ENCODE peak calls at places on chromosomes 3 and 15, in seven cellular contexts. One of them, this sample, is unnamed.

GRCh38 chr3:58688563-58688962 is 22.0 kb upstream of the FAM3D start:
- DNase-seq in colonic mucosa: peak
- DNase-seq in epithelial cell of esophagus: no peak
- DNase-seq in kidney epithelial cell: no peak
- DNase-seq in kidney: no peak
- DNase-seq in AG09309: no peak
- DNase-seq in fibroblast of pulmonary artery: no peak
- DNase-seq in this sample: no peak

GRCh38 chr3:128464188-128464587 is 2.5 kb downstream of the DNAJB8 start:
- DNase-seq in colonic mucosa: no peak
- DNase-seq in epithelial cell of esophagus: no peak
- DNase-seq in kidney epithelial cell: no peak
- DNase-seq in kidney: no peak
- DNase-seq in AG09309: no peak
- DNase-seq in fibroblast of pulmonary artery: no peak
- DNase-seq in this sample: no peak

GRCh38 chr3:123586966-123587365 is 2.1 kb upstream of the HACD2 start:
- DNase-seq in colonic mucosa: no peak
- DNase-seq in epithelial cell of esophagus: peak
- DNase-seq in kidney epithelial cell: no peak
- DNase-seq in kidney: no peak
- DNase-seq in AG09309: no peak
- DNase-seq in fibroblast of pulmonary artery: peak
- DNase-seq in this sample: no peak

GRCh38 chr3:48919215-48920138 is 835 bp downstream of the ARIH2 start:
- DNase-seq in colonic mucosa: peak
- DNase-seq in epithelial cell of esophagus: peak
- DNase-seq in kidney epithelial cell: peak
- DNase-seq in kidney: no peak
- DNase-seq in AG09309: no peak
- DNase-seq in fibroblast of pulmonary artery: peak
- DNase-seq in this sample: no peak

GRCh38 chr15:77870195-77871065 is 207.1 kb downstream of the TBC1D2B start:
- DNase-seq in colonic mucosa: peak
- DNase-seq in epithelial cell of esophagus: peak
- DNase-seq in kidney epithelial cell: no peak
- DNase-seq in kidney: peak
- DNase-seq in AG09309: no peak
- DNase-seq in fibroblast of pulmonary artery: peak
- DNase-seq in this sample: no peak

GRCh38 chr3:141302364-141303141 is 65.8 kb upstream of the ZBTB38 start:
- DNase-seq in colonic mucosa: no peak
- DNase-seq in epithelial cell of esophagus: peak
- DNase-seq in kidney epithelial cell: no peak
- DNase-seq in kidney: no peak
- DNase-seq in AG09309: peak
- DNase-seq in fibroblast of pulmonary artery: peak
- DNase-seq in this sample: no peak

GRCh38 chr3:42705962-42706585 is 3.5 kb upstream of the HHATL start:
- DNase-seq in colonic mucosa: no peak
- DNase-seq in epithelial cell of esophagus: no peak
- DNase-seq in kidney epithelial cell: no peak
- DNase-seq in kidney: no peak
- DNase-seq in AG09309: no peak
- DNase-seq in fibroblast of pulmonary artery: no peak
- DNase-seq in this sample: no peak

GRCh38 chr3:95272791-95273190 is 1209.9 kb downstream of the NSUN3 start:
- DNase-seq in colonic mucosa: no peak
- DNase-seq in epithelial cell of esophagus: no peak
- DNase-seq in kidney epithelial cell: no peak
- DNase-seq in kidney: no peak
- DNase-seq in AG09309: no peak
- DNase-seq in fibroblast of pulmonary artery: no peak
- DNase-seq in this sample: no peak

GRCh38 chr3:17833786-17834559 is 91.5 kb upstream of the TBC1D5 start:
- DNase-seq in colonic mucosa: no peak
- DNase-seq in epithelial cell of esophagus: peak
- DNase-seq in kidney epithelial cell: no peak
- DNase-seq in kidney: no peak
- DNase-seq in AG09309: no peak
- DNase-seq in fibroblast of pulmonary artery: no peak
- DNase-seq in this sample: no peak

GRCh38 chr15:101206173-101206572 is 45.7 kb downstream of the CHSY1 start:
- DNase-seq in colonic mucosa: no peak
- DNase-seq in epithelial cell of esophagus: peak
- DNase-seq in kidney epithelial cell: peak
- DNase-seq in kidney: no peak
- DNase-seq in AG09309: no peak
- DNase-seq in fibroblast of pulmonary artery: peak
- DNase-seq in this sample: no peak

GRCh38 chr3:5784656-5785055 is 597.1 kb downstream of the EDEM1 start:
- DNase-seq in colonic mucosa: no peak
- DNase-seq in epithelial cell of esophagus: no peak
- DNase-seq in kidney epithelial cell: no peak
- DNase-seq in kidney: no peak
- DNase-seq in AG09309: no peak
- DNase-seq in fibroblast of pulmonary artery: no peak
- DNase-seq in this sample: no peak

GRCh38 chr3:5791558-5791957 is 604.1 kb downstream of the EDEM1 start:
- DNase-seq in colonic mucosa: no peak
- DNase-seq in epithelial cell of esophagus: no peak
- DNase-seq in kidney epithelial cell: peak
- DNase-seq in kidney: no peak
- DNase-seq in AG09309: no peak
- DNase-seq in fibroblast of pulmonary artery: no peak
- DNase-seq in this sample: no peak

GRCh38 chr3:5787863-5788488 is 600.5 kb downstream of the EDEM1 start:
- DNase-seq in colonic mucosa: peak
- DNase-seq in epithelial cell of esophagus: no peak
- DNase-seq in kidney epithelial cell: no peak
- DNase-seq in kidney: no peak
- DNase-seq in AG09309: no peak
- DNase-seq in fibroblast of pulmonary artery: no peak
- DNase-seq in this sample: no peak
- TF ChIP-seq CTCF in colonic mucosa: no peak
- TF ChIP-seq CTCF in epithelial cell of esophagus: no peak
- TF ChIP-seq CTCF in kidney epithelial cell: peak
- TF ChIP-seq CTCF in kidney: peak
- TF ChIP-seq CTCF in AG09309: no peak
- TF ChIP-seq CTCF in fibroblast of pulmonary artery: no peak
- TF ChIP-seq CTCF in this sample: peak

DNA sequence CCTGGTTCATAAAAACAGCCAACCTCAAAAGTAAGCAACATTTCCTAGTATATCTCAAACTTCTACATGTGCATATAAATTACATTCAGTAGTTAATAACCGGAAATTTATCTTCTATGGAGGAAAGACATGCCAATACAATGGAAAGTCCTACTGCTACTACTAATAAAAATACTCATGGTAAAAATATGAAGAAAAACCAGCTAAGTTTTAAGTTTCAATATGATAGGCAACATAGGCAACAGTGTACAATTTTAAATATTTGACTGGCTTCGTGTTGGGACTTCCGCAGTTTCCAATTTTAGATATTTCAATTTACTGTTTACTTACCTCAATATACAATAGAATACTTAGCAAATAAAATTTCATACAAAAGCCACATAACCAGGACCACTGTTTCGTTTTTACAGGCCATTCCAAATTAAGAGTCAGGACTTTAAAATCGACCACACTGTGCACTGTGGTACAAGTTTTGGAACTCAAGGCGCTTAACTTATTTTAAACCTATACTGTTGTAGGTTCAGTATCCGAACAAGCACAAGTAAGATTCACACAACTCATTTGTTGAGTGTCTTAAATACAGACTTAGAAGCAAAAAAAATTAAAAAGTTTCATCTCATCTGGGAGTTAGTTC is 2.9 kb downstream of the NAA50 start:
- DNase-seq in colonic mucosa: no peak
- DNase-seq in epithelial cell of esophagus: no peak
- DNase-seq in kidney epithelial cell: no peak
- DNase-seq in kidney: no peak
- DNase-seq in AG09309: no peak
- DNase-seq in fibroblast of pulmonary artery: no peak
- DNase-seq in this sample: no peak
- H3K4me3 ChIP-seq in colonic mucosa: no peak
- H3K4me3 ChIP-seq in epithelial cell of esophagus: peak
- H3K4me3 ChIP-seq in kidney epithelial cell: no peak
- H3K4me3 ChIP-seq in kidney: peak
- H3K4me3 ChIP-seq in AG09309: no peak
- H3K4me3 ChIP-seq in fibroblast of pulmonary artery: no peak
- H3K4me3 ChIP-seq in this sample: peak

DNA sequence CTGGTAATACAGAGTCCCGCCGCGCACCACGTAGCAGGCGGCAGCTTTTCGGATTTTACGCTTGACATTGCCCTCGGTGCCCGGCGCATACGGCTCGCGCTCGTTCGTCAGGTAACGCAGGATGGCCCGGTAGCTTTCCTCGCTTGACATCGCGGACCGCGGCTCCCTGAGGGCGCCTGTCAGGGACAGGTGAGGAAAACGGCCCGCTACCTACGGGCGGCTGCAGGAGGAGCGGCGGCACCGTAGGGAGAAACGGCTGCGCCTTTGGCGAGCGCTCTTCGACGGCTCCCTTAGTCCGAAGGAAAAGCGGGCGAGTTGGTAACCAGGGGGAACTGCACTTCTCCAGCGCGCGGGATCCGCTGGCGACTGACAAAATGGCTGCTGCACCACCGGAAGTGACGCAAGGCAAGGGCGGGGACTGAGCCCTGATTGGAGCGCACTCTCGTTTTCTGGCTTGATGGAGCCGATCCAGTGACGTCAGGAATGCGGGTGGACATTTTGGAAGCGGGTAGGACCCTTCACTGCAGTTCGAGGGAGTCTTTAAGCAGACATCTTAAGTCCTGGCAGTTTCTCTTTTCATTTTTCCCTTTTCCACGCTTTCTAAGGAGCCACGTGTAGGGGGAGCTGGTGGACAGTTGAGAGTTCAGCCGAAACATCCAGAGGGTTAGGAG is at the start of gene ZBTB11:
- DNase-seq in colonic mucosa: peak
- DNase-seq in epithelial cell of esophagus: peak
- DNase-seq in kidney epithelial cell: peak
- DNase-seq in kidney: peak
- DNase-seq in AG09309: peak
- DNase-seq in fibroblast of pulmonary artery: peak
- DNase-seq in this sample: peak
- TF ChIP-seq CTCF in colonic mucosa: peak
- TF ChIP-seq CTCF in epithelial cell of esophagus: peak
- TF ChIP-seq CTCF in kidney epithelial cell: peak
- TF ChIP-seq CTCF in kidney: peak
- TF ChIP-seq CTCF in AG09309: peak
- TF ChIP-seq CTCF in fibroblast of pulmonary artery: peak
- TF ChIP-seq CTCF in this sample: peak

GRCh38 chr3:27714692-27715453 is 7.2 kb downstream of the EOMES start:
- DNase-seq in colonic mucosa: peak
- DNase-seq in epithelial cell of esophagus: peak
- DNase-seq in kidney epithelial cell: no peak
- DNase-seq in kidney: peak
- DNase-seq in AG09309: no peak
- DNase-seq in fibroblast of pulmonary artery: no peak
- DNase-seq in this sample: no peak
- H3K4me3 ChIP-seq in colonic mucosa: no peak
- H3K4me3 ChIP-seq in epithelial cell of esophagus: no peak
- H3K4me3 ChIP-seq in kidney epithelial cell: no peak
- H3K4me3 ChIP-seq in kidney: peak
- H3K4me3 ChIP-seq in AG09309: peak
- H3K4me3 ChIP-seq in fibroblast of pulmonary artery: no peak
- H3K4me3 ChIP-seq in this sample: peak

DNA sequence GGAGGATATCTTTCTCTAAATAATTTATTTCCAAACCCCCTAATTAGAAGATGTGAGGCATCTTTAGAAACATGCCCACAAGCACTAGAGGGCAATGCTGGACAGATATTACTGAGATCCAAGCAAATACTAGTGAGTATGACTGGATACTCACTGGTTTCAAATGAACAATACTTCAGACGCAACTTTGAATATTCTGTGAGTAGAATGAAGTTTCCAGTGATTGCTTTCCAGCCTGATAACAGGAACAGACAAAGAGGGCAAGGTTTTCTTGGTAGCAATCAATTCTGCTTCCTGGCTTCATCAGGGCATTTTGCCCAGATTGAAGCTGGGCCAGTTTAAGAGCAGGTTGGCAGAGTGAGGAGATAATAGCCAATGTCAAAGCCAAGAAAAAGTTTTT is 442.6 kb upstream of the PDZRN3 start:
- DNase-seq in colonic mucosa: no peak
- DNase-seq in epithelial cell of esophagus: peak
- DNase-seq in kidney epithelial cell: no peak
- DNase-seq in kidney: no peak
- DNase-seq in AG09309: peak
- DNase-seq in fibroblast of pulmonary artery: peak
- DNase-seq in this sample: no peak
- TF ChIP-seq CTCF in colonic mucosa: no peak
- TF ChIP-seq CTCF in epithelial cell of esophagus: no peak
- TF ChIP-seq CTCF in kidney epithelial cell: peak
- TF ChIP-seq CTCF in kidney: no peak
- TF ChIP-seq CTCF in AG09309: peak
- TF ChIP-seq CTCF in fibroblast of pulmonary artery: peak
- TF ChIP-seq CTCF in this sample: peak

GRCh38 chr15:72358121-72358520 is 17.7 kb downstream of the HEXA start:
- DNase-seq in colonic mucosa: no peak
- DNase-seq in epithelial cell of esophagus: no peak
- DNase-seq in kidney epithelial cell: no peak
- DNase-seq in kidney: no peak
- DNase-seq in AG09309: no peak
- DNase-seq in fibroblast of pulmonary artery: no peak
- DNase-seq in this sample: no peak
- H3K4me3 ChIP-seq in colonic mucosa: no peak
- H3K4me3 ChIP-seq in epithelial cell of esophagus: no peak
- H3K4me3 ChIP-seq in kidney epithelial cell: no peak
- H3K4me3 ChIP-seq in kidney: no peak
- H3K4me3 ChIP-seq in AG09309: no peak
- H3K4me3 ChIP-seq in fibroblast of pulmonary artery: no peak
- H3K4me3 ChIP-seq in this sample: no peak

This sample was measured in epithelial cell of proximal tubule.